ENCODE peak calls at places on chromosome 3, in six cellular contexts. S is activated gamma-delta T cell treated with Interleukin-2 at 50 U/mL for 16 hours; Y is HEK293T; E is activated T-cell treated with anti-CD3 and anti-CD28 coated beads, Interleukin-2, amount 50 U/mL, for 1 hour; F is fibroblast of the aortic adventitia; C is left ventricle myocardium inferior. A is an unnamed sample.

GRCh38 chr3:65963787-65964707 is 74.7 kb downstream of the MAGI1 start:
- DNase-seq in S (no peak), Y (no peak), E (no peak), F (peak), C (no peak), A (peak)

GRCh38 chr3:13504161-13504831 is 24.2 kb downstream of the HDAC11 start:
- DNase-seq in S (no peak), Y (no peak), E (no peak), F (no peak), C (no peak), A (no peak)

GRCh38 chr3:10142707-10143560 is 1.4 kb downstream of the VHL start:
- DNase-seq in S (peak), Y (peak), E (peak), F (peak), C (no peak), A (no peak)

GRCh38 chr3:171494457-171495109 is 34.4 kb upstream of the TNIK start:
- DNase-seq in S (no peak), Y (no peak), E (no peak), F (no peak), C (no peak), A (no peak)

GRCh38 chr3:106262976-106263375 is 394.2 kb upstream of the CBLB start:
- DNase-seq in S (no peak), Y (no peak), E (no peak), F (peak), C (no peak), A (no peak)

GRCh38 chr3:79947469-79947868 is 179.7 kb upstream of the ROBO1 start:
- DNase-seq in S (no peak), Y (no peak), E (no peak), F (no peak), C (no peak), A (no peak)

GRCh38 chr3:124467980-124468902 is 262.0 kb upstream of the UMPS start:
- DNase-seq in S (no peak), Y (peak), E (no peak), F (peak), C (no peak), A (peak)

GRCh38 chr3:87225659-87226058 is 1.4 kb upstream of the CHMP2B start:
- DNase-seq in S (no peak), Y (peak), E (no peak), F (no peak), C (no peak), A (peak)

GRCh38 chr3:141368062-141368924 is at the start of gene ZBTB38:
- DNase-seq in S (no peak), Y (peak), E (no peak), F (peak), C (peak), A (peak)

GRCh38 chr3:162610261-162610660 is 1113.7 kb downstream of the OTOL1 start:
- DNase-seq in S (no peak), Y (no peak), E (no peak), F (no peak), C (no peak), A (no peak)

GRCh38 chr3:179071161-179071568 is 444 bp downstream of the ZMAT3 start:
- DNase-seq in S (peak), Y (peak), E (peak), F (peak), C (no peak), A (no peak)

GRCh38 chr3:10968390-10968789 is 24.2 kb upstream of the SLC6A1 start:
- DNase-seq in S (no peak), Y (no peak), E (no peak), F (no peak), C (no peak), A (no peak)

GRCh38 chr3:24287728-24288450 is 206.8 kb downstream of the THRB start:
- DNase-seq in S (no peak), Y (no peak), E (no peak), F (peak), C (peak), A (no peak)

GRCh38 chr3:127044996-127045395 is 62.1 kb downstream of the PLXNA1 start:
- DNase-seq in S (no peak), Y (peak), E (no peak), F (no peak), C (no peak), A (peak)

GRCh38 chr3:195253981-195254432 is 17.0 kb downstream of the XXYLT1 start:
- DNase-seq in S (no peak), Y (no peak), E (no peak), F (no peak), C (no peak), A (no peak)

GRCh38 chr3:67486883-67487282 is 167.5 kb downstream of the SUCLG2 start:
- DNase-seq in S (no peak), Y (no peak), E (no peak), F (no peak), C (no peak), A (no peak)

GRCh38 chr3:127754411-127755304 is 67.7 kb downstream of the MGLL start:
- DNase-seq in S (no peak), Y (no peak), E (no peak), F (no peak), C (no peak), A (no peak)

GRCh38 chr3:45800611-45801010 is 4.3 kb upstream of the SLC6A20 start:
- DNase-seq in S (no peak), Y (no peak), E (no peak), F (no peak), C (no peak), A (no peak)

GRCh38 chr3:197734667-197735318 is 1.9 kb downstream of the RUBCN start:
- DNase-seq in S (no peak), Y (no peak), E (no peak), F (no peak), C (no peak), A (no peak)

GRCh38 chr3:184629555-184630160 is 68.1 kb downstream of the EPHB3 start:
- DNase-seq in S (no peak), Y (no peak), E (no peak), F (no peak), C (no peak), A (no peak)

GRCh38 chr3:195105389-195105788 is 165.6 kb downstream of the XXYLT1 start:
- DNase-seq in S (no peak), Y (no peak), E (no peak), F (no peak), C (no peak), A (no peak)

GRCh38 chr3:43362183-43362582 is 75.8 kb downstream of the SNRK start:
- DNase-seq in S (no peak), Y (no peak), E (no peak), F (no peak), C (no peak), A (no peak)

GRCh38 chr3:18513091-18513490 is 88.0 kb upstream of the SATB1 start:
- DNase-seq in S (no peak), Y (no peak), E (no peak), F (no peak), C (no peak), A (no peak)

GRCh38 chr3:188916934-188917391 is 254.8 kb upstream of the TPRG1 start:
- DNase-seq in S (peak), Y (no peak), E (no peak), F (peak), C (no peak), A (peak)

GRCh38 chr3:21894459-21895083 is 143.6 kb upstream of the ZNF385D start:
- DNase-seq in S (no peak), Y (no peak), E (no peak), F (peak), C (no peak), A (no peak)

GRCh38 chr3:170862618-170863374 is 7.2 kb downstream of the RPL22L1 start:
- DNase-seq in S (no peak), Y (no peak), E (no peak), F (no peak), C (no peak), A (no peak)

GRCh38 chr3:31004025-31004678 is 109.7 kb upstream of the GADL1 start:
- DNase-seq in S (no peak), Y (no peak), E (no peak), F (peak), C (no peak), A (no peak)

GRCh38 chr3:184727357-184728060 is 15.6 kb upstream of the MAGEF1 start:
- DNase-seq in S (peak), Y (peak), E (peak), F (peak), C (peak), A (peak)

GRCh38 chr3:50339485-50340196 is 995 bp downstream of the RASSF1 start:
- DNase-seq in S (no peak), Y (no peak), E (no peak), F (peak), C (no peak), A (no peak)

GRCh38 chr3:140470962-140471361 is 206.9 kb upstream of the TRIM42 start:
- DNase-seq in S (no peak), Y (no peak), E (no peak), F (peak), C (no peak), A (peak)

GRCh38 chr3:4421121-4421520 is 45.9 kb downstream of the SUMF1 start:
- DNase-seq in S (no peak), Y (no peak), E (no peak), F (peak), C (no peak), A (no peak)

GRCh38 chr3:71428841-71429609 is 154.5 kb downstream of the FOXP1 start:
- DNase-seq in S (no peak), Y (peak), E (no peak), F (peak), C (peak), A (no peak)

GRCh38 chr3:168865022-168865551 is 769.4 kb upstream of the GOLIM4 start:
- DNase-seq in S (no peak), Y (no peak), E (no peak), F (peak), C (no peak), A (peak)

GRCh38 chr3:188174309-188175044 is 20.5 kb downstream of the LPP start:
- DNase-seq in S (no peak), Y (no peak), E (no peak), F (no peak), C (no peak), A (no peak)

GRCh38 chr3:64900916-64901903 is 213.4 kb upstream of the ADAMTS9 start:
- DNase-seq in S (no peak), Y (no peak), E (no peak), F (peak), C (no peak), A (no peak)

A was measured in A673.